ENCODE peak calls at places on chromosomes 12 and 14, in four cellular contexts. O is left ventricle myocardium inferior; U is A172; T is CD4-positive, alpha-beta T cell. N is an unnamed sample.

GRCh38 chr14:66623838-66624237 is 115.9 kb downstream of the GPHN start:
- DNase-seq in O (no peak), U (no peak), T (no peak), N (no peak)

GRCh38 chr12:54988402-54989054 is 4.0 kb upstream of the TESPA1 start:
- DNase-seq in O (peak), U (no peak), T (no peak), N (no peak)

GRCh38 chr14:94462219-94462551 is 9.6 kb upstream of the SERPINA11 start:
- DNase-seq in O (no peak), U (no peak), T (no peak), N (no peak)

GRCh38 chr12:103301642-103302620 is 193.8 kb downstream of the C12orf42 start:
- DNase-seq in O (no peak), U (no peak), T (no peak), N (no peak)

GRCh38 chr12:132393991-132394949 is 64.9 kb upstream of the GALNT9 start:
- DNase-seq in O (no peak), U (peak), T (no peak), N (peak)

GRCh38 chr12:128803788-128804187 is 20.0 kb downstream of the SLC15A4 start:
- DNase-seq in O (no peak), U (no peak), T (no peak), N (no peak)

GRCh38 chr12:19234171-19234704 is 104.7 kb downstream of the PLEKHA5 start:
- DNase-seq in O (no peak), U (no peak), T (no peak), N (no peak)

GRCh38 chr12:4763549-4763948 is 43.3 kb downstream of the GALNT8 start:
- DNase-seq in O (no peak), U (no peak), T (no peak), N (no peak)

GRCh38 chr12:6607751-6608591 is 792 bp upstream of the CHD4 start:
- DNase-seq in O (no peak), U (peak), T (peak), N (peak)

GRCh38 chr12:19689801-19690472 is 250.6 kb downstream of the AEBP2 start:
- DNase-seq in O (no peak), U (no peak), T (no peak), N (no peak)

GRCh38 chr12:123741937-123742572 is 20.0 kb upstream of the DNAH10 start:
- DNase-seq in O (no peak), U (no peak), T (no peak), N (no peak)

GRCh38 chr12:91057349-91057748 is 475 bp downstream of the KERA start:
- DNase-seq in O (no peak), U (no peak), T (no peak), N (no peak)

GRCh38 chr12:24045816-24046257 is 96.4 kb upstream of the SOX5 start:
- DNase-seq in O (no peak), U (no peak), T (no peak), N (no peak)

GRCh38 chr14:91153360-91153759 is 39.5 kb downstream of the DGLUCY start:
- DNase-seq in O (no peak), U (no peak), T (no peak), N (no peak)

GRCh38 chr14:64943556-64943955 is 1.0 kb upstream of the GPX2 start:
- DNase-seq in O (no peak), U (no peak), T (no peak), N (no peak)

N was measured in HTR-8/SVneo.